ENCODE peak calls at places on chromosomes 1 and 21, in four cellular contexts. O is body of pancreas, J is cardiac muscle cell, X is upper lobe of right lung. L is an unnamed sample. For H3K4me1, the result is how much of the 10 kb centered on the place peaks cover.

GRCh38 chr1:37171651-37172050 is 137.3 kb upstream of the GRIK3 start:
- DNase-seq in O (no peak), J (no peak), X (no peak), L (no peak)

GRCh38 chr1:51642739-51643142 is 25.8 kb downstream of the OSBPL9 start:
- DNase-seq in O (peak), J (no peak), X (no peak), L (no peak)

GRCh38 chr1:187264995-187265602 is 436.4 kb downstream of the PLA2G4A start:
- DNase-seq in O (peak), J (peak), X (no peak), L (no peak)

GRCh38 chr1:43783096-43783670 is 75.8 kb downstream of the ST3GAL3 start:
- DNase-seq in O (no peak), J (no peak), X (no peak), L (no peak)

GRCh38 chr1:157119008-157119407 is 19.2 kb downstream of the ETV3 start:
- DNase-seq in O (no peak), J (no peak), X (peak), L (no peak)

GRCh38 chr21:44532165-44532564 is 7.8 kb downstream of the KRTAP10-1 start:
- DNase-seq in O (no peak), J (no peak), X (peak), L (no peak)

GRCh38 chr1:51679435-51679834 is 62.5 kb downstream of the OSBPL9 start:
- DNase-seq in O (no peak), J (no peak), X (no peak), L (no peak)

GRCh38 chr1:220926146-220926545 is 46.9 kb downstream of the HLX start:
- DNase-seq in O (no peak), J (no peak), X (no peak), L (no peak)

GRCh38 chr1:62384276-62385005 is 52.4 kb upstream of the USP1 start:
- DNase-seq in O (peak), J (peak), X (no peak), L (no peak)

GRCh38 chr1:77322061-77322900 is 40.5 kb downstream of the AK5 start:
- DNase-seq in O (peak), J (no peak), X (no peak), L (no peak)

GRCh38 chr21:26842300-26842699 is 2.9 kb downstream of the ADAMTS1 start:
- DNase-seq in O (no peak), J (no peak), X (no peak), L (no peak)

GRCh38 chr1:244414543-244414942 is 37.2 kb downstream of the ADSS2 start:
- DNase-seq in O (no peak), J (no peak), X (no peak), L (no peak)

GRCh38 chr1:30761312-30762151 is 4.0 kb upstream of the LAPTM5 start:
- DNase-seq in O (no peak), J (no peak), X (no peak), L (no peak)

GRCh38 chr1:30758785-30759380 is 1.3 kb upstream of the LAPTM5 start:
- DNase-seq in O (no peak), J (no peak), X (no peak), L (no peak)

GRCh38 chr1:30762152-30762930 is 4.8 kb upstream of the LAPTM5 start:
- DNase-seq in O (no peak), J (no peak), X (no peak), L (no peak)

GRCh38 chr1:30759718-30760281 is 2.2 kb upstream of the LAPTM5 start:
- DNase-seq in O (no peak), J (no peak), X (no peak), L (peak)

DNA sequence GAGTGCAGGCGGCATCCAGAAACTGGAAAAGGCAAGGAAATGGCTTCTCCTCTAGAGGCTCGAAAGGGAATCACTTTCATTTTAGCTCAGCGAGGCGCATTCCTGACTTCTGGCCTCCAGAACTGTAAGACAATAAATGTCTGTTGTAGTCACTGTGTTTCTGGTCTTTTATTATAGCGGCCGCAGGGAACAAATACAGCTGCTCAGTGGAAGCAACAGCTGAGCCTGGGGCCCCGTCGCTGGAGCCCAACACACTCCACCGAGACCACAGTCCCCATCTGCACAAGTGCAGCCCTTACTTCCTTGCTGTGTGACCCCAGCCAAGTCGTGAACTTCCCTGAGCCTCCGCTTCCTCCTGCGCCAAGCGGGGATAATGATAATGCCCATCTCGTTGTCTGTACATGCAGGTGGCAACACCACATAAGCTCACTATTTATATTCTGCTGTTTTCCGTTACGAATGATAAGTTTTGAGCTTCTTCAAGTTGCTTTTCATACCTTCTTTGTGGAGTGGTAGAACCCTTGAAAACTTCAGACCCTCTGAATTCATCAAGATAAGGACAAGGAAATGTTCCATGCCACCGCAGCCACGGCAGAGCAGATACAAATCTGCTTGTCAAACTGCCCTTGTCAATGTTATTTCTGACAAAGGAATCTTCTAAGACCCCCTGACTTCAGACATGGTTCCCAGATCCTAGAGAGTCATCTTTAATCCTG is 3.2 kb upstream of the LAPTM5 start:
- DNase-seq in O (no peak), J (no peak), X (no peak), L (no peak)
- H3K4me3 ChIP-seq in O (no peak), J (no peak), X (no peak), L (peak)

DNA sequence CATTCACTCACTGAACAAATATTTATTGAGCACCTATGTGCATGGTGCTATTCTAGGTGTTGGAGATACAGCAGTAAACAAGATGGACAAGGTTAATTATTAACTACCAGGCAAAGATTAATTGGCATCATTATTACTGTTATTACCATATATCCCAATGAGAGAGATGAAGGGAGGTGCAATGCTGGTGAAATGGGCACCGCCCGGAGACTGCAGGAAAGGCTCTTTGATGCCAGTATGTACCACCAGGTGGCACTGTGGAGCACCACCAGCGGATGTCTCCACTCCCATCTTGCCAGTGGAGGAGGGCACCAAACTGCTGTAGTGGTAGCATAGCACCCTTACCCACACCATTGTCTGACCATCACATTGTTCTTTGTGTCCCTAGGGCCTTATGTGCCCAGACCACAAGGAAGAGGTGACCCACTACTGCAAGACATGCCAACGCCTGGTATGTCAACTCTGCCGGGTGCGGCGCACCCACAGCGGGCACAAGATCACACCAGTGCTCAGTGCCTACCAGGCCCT is 3.0 kb downstream of the TRIM46 start:
- DNase-seq in O (peak), J (peak), X (peak), L (peak)
- TF ChIP-seq CTCF in O (peak), J (peak), X (peak), L (peak)

DNA sequence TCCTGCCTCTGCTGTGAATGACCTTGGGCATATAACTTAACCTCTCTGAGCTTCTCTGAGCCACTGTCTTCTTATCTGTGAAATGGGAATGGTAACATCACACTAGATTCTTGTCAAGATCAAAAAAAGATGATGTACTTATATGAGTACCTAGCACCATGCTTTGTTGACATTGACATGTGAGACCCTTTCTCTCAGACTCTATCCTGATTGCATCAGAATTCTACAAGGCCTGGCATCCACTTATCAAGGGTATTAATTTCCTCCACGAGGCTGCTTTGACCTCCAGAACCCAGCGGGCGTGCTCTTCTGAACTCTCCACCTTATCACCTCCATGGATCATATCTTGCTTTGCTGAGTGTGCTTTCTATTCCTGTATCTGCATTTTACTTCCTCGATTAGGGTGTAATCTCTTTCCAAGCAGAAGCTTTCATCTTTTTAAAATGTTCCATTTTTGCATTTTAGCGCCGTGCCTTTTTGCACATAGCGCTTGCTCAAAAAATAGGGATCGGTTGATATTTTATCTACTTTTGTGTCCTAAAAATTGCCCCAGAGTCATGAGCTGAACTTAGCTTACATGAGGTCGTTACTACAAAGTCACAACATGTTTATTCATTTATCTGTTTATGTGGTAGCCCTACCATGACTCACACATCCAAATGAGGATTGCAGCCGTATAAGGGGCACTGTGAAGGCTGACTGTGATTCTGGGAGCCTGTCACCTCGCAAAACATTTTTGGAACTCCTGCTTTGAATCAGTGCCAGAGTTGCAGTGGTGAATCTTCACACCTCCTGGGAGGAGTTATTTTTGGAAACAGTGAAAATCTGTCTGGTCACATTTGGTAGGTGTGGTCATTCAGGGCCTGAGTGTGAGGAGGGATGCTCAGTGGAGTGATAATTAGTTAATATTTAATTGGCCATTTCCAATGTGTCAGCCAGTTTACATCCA is 63.2 kb downstream of the IER5 start:
- DNase-seq in O (no peak), J (no peak), X (no peak), L (no peak)
- H3K4me1 ChIP-seq in O (under half), J (under half), X (under half), L (under half)

GRCh38 chr1:98053471-98054366 is 132.9 kb upstream of the DPYD start:
- DNase-seq in O (peak), J (peak), X (peak), L (no peak)
- H3K4me3 ChIP-seq in O (peak), J (peak), X (peak), L (peak)

DNA sequence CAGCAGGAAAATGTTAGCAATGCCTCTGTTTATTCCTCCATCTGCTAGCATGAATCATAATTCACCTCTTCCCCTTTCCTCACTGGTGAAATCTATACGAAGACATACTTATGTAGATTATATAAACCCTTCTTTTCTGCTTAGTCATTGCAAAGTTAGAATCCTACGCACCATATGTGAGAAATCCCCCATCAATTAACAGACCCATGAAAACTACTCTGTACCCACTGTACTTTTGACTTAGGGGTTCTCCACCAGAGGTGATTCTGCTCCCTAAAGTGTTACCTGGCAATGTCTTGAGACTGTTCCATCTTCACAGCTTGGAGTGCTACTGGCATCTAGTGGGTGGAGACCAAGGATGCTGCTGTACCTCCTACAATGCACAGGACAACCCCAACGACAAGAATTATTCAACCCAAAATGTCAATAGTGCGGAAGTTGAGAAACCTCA is 49.6 kb upstream of the KCTD3 start:
- DNase-seq in O (no peak), J (peak), X (no peak), L (no peak)
- TF ChIP-seq CTCF in O (no peak), J (no peak), X (no peak), L (no peak)

DNA sequence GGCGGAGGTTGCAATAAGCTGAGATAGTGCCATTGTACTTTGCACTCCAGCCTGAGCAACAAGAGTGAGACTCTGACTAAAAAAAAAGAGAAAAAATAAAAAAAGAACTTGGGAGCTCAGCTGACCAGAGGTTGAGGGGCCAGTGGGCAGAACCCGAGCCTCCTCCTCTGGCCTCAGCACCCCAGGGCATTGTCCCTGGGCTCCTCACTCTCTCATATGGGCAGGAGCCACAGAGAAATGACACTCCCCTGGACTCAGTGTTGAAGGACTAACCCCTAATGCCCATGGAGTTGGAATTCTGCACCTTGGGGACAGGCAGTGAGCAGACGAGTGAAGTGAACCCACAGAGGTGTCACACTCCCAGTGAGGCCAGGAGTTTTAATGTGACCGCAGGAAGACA is 5.8 kb downstream of the OLIG2 start:
- DNase-seq in O (no peak), J (no peak), X (no peak), L (no peak)
- H3K4me1 ChIP-seq in O (under half), J (under half), X (under half), L (under half)

GRCh38 chr1:202689082-202689481 is 21.2 kb downstream of the SYT2 start:
- DNase-seq in O (no peak), J (no peak), X (no peak), L (no peak)

GRCh38 chr1:202689493-202690342 is 20.5 kb downstream of the SYT2 start:
- DNase-seq in O (no peak), J (no peak), X (no peak), L (no peak)

GRCh38 chr1:202694354-202694753 is 15.9 kb downstream of the SYT2 start:
- DNase-seq in O (no peak), J (no peak), X (no peak), L (no peak)

GRCh38 chr1:202692959-202693555 is 17.2 kb downstream of the SYT2 start:
- DNase-seq in O (peak), J (peak), X (peak), L (peak)

GRCh38 chr1:202691846-202692245 is 18.4 kb downstream of the SYT2 start:
- DNase-seq in O (no peak), J (no peak), X (peak), L (no peak)
- H3K4me3 ChIP-seq in O (no peak), J (no peak), X (no peak), L (no peak)

DNA sequence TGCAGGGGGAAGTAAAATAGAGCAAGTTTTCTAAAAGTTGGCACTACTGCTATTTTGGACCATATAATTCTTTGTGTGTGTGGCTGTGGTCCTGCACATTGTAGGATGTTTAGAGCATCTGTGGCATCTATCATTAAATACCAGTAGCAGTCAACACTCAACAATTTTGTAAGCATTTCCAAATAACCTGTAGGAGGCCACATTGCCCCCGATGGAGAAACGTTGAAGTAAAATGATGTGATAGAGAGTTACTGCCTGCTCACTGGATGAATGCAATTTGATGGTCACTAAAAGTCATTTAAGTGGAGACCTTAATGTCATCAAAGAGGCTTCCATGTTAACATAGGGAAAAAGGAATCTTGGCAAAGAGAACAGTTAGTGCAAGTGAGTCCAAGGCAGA is 560.8 kb downstream of the NEGR1 start:
- DNase-seq in O (no peak), J (no peak), X (no peak), L (no peak)
- TF ChIP-seq CTCF in O (no peak), J (no peak), X (no peak), L (no peak)

GRCh38 chr1:118963456-118964430 is 24.4 kb downstream of the TBX15 start:
- DNase-seq in O (no peak), J (no peak), X (no peak), L (no peak)
- H3K4me1 ChIP-seq in O (under half), J (under half), X (under half), L (under half)